ENCODE peak calls at places on chromosomes 16 and 17, in six cellular contexts. S is tibial nerve, E is OCI-LY7, T is mucosa of descending colon, N is upper lobe of right lung, H is A673. R is an unnamed sample. For H3K4me1, the result is how much of the 10 kb centered on the place peaks cover.

GRCh38 chr17:41539979-41540701 is 12.0 kb upstream of the KRT19 start:
- DNase-seq in T (no peak), N (no peak), S (no peak), E (no peak), H (no peak), R (no peak)

GRCh38 chr17:45294506-45294905 is 22.3 kb downstream of the MAP3K14 start:
- DNase-seq in E (no peak), T (no peak), S (no peak), N (no peak), H (no peak), R (no peak)

GRCh38 chr16:80784951-80785350 is 19.4 kb downstream of the CDYL2 start:
- DNase-seq in S (no peak), T (no peak), H (no peak), E (no peak), N (no peak), R (no peak)

GRCh38 chr17:57772774-57773173 is 27.7 kb upstream of the CCDC182 start:
- DNase-seq in S (no peak), T (no peak), E (no peak), H (no peak), N (no peak), R (no peak)

GRCh38 chr16:58110590-58111330 is 18.4 kb downstream of the CFAP20 start:
- DNase-seq in T (no peak), E (no peak), S (no peak), N (no peak), H (peak), R (peak)

GRCh38 chr17:998111-998510 is 1.2 kb downstream of the TIMM22 start:
- DNase-seq in E (no peak), T (peak), N (no peak), S (no peak), H (no peak), R (no peak)

GRCh38 chr17:80097307-80097630 is 4.1 kb upstream of the GAA start:
- DNase-seq in S (no peak), T (no peak), H (no peak), E (no peak), N (no peak), R (no peak)

GRCh38 chr16:9225527-9226316 is 134.3 kb downstream of the HAPSTR1 start:
- DNase-seq in T (no peak), N (no peak), H (peak), S (no peak), E (peak), R (no peak)

GRCh38 chr16:85612191-85612800 is 826 bp upstream of the GSE1 start:
- DNase-seq in H (peak), S (peak), E (peak), T (peak), N (peak), R (peak)

GRCh38 chr16:23013484-23013883 is 135.8 kb downstream of the USP31 start:
- DNase-seq in S (no peak), H (peak), N (no peak), T (no peak), E (peak), R (peak)
- TF ChIP-seq CTCF in S (no peak), H (peak), N (no peak), T (no peak), E (peak), R (peak)

GRCh38 chr16:69707920-69708683 is 18.3 kb downstream of the NQO1 start:
- DNase-seq in H (no peak), T (no peak), N (no peak), S (no peak), E (no peak), R (no peak)
- H3K4me1 ChIP-seq in H (under half), T (under half), N (under half), S (under half), E (under half), R (under half)

DNA sequence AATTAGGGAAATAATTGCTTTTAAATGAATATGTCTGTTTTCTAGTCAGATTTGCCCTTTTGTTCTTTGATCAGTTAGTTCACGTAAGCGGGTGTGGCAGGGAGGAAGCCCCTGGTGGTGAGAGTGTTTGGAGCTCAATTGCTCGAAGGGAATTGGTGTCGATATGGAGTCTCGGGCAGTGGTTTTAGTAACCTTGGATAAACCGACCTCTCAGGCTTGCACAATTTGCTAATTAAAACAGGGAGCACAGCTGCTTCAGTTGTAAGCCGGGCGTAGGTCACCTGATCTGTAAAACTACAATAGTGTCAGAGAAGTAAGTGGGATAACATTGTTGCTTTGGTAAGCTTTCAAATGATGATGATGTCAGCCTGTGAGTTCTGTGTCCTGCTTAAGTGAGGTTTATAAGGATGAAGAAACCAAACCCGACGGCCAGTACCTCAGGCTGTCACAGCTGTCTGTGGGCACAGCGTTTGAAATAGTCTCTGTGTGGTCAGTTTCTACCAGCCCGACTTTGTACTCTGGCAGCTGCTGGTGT is 2.9 kb downstream of the ZNF750 start:
- DNase-seq in T (no peak), H (no peak), E (no peak), N (peak), S (peak), R (no peak)
- TF ChIP-seq CTCF in T (no peak), H (peak), E (no peak), N (no peak), S (no peak), R (peak)

GRCh38 chr17:77394540-77395295 is 253.9 kb downstream of the SEC14L1 start:
- DNase-seq in T (peak), H (no peak), S (no peak), N (no peak), E (no peak), R (no peak)

GRCh38 chr17:77393867-77394539 is 253.2 kb downstream of the SEC14L1 start:
- DNase-seq in T (no peak), S (no peak), N (no peak), H (no peak), E (no peak), R (no peak)

GRCh38 chr17:77398274-77398673 is 257.5 kb downstream of the SEC14L1 start:
- DNase-seq in N (no peak), H (no peak), E (no peak), T (no peak), S (no peak), R (no peak)

GRCh38 chr17:77395609-77396008 is 254.8 kb downstream of the SEC14L1 start:
- DNase-seq in H (no peak), S (no peak), E (no peak), N (no peak), T (no peak), R (no peak)

DNA sequence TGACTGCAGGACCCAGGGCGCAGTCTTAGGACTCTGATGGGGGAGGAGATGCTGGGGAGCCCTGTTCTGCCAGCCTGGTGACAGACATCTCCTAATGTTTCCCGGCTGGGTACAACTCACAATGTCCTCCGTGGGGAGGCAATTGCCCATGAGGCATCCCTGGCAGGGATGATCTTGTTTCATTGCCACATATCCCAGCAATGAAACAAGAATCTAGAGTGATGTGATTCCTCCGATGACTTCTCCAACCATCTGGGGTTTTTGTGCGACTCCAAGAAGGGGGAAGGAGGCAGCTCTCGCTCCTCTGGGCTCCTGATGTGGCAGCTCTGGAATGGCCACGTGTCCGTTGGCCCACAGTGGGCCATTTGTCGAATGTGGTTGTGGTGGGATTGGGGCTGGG is 255.8 kb downstream of the SEC14L1 start:
- DNase-seq in T (no peak), N (no peak), S (no peak), H (no peak), E (no peak), R (no peak)
- H3K4me1 ChIP-seq in T (under half), N (half or more), S (half or more), H (under half), E (under half), R (under half)

DNA sequence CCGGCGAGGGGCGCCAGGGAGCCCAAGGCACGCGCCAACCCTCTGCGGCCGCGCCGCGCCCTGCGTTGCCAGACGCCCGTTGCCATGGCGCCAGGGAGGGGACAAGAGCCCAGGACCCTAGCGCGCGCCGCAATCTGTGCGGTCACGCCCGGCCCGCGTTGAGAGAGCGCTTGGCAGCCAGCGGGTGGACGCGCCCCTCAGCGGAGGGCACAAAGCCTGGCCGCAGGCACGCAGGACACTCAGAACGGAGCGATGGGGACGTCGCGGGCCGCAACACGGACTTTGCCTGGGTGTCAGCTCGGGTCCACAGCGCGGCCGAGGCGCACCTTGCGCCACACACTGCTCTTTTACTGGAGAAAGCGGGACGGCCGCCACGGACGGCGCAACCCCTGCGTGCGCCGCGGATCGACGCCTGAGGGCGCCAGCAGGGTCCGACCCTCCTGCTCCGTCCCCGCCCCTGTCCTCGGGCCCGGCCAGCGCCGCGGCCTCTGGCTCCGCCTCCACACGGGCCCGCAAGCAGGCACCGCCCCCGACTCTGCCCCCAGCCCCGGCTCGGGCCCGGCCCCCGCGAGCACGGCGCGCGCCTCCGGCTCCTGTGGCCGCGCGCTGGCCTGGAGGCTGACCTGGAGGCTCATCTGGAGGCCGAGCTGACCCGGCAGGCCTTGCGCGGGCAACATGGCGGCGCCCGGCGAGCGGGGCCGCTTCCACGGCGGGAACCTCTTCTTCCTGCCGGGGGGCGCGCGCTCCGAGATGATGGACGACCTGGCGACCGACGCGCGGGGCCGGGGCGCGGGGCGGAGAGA is at the start of gene GFER:
- DNase-seq in S (peak), E (peak), H (peak), N (peak), T (peak), R (peak)
- TF ChIP-seq CTCF in S (no peak), E (peak), H (peak), N (peak), T (no peak), R (peak)

DNA sequence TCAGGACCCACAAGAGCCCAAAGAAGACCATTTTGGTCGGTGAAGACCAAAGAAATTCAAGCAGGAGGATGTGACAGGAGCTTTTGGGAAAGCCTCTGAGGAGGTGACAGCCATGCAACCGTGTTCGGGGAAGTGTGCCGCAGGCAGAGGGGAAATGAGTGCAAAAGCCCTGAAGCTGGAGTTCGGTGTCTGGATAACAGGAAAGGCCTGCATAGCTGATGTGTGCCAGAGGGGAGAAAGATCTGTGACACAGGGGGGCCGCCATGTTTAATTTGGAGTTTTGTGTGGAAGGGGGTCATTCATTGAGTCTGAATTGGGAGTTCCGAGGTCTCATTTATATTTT is 870 bp upstream of the ZC3H7A start:
- DNase-seq in T (no peak), N (no peak), E (peak), H (no peak), S (no peak), R (peak)
- H3K4me1 ChIP-seq in T (under half), N (half or more), E (half or more), H (under half), S (half or more), R (under half)

GRCh38 chr17:61635913-61636432 is 45.0 kb upstream of the NACA2 start:
- DNase-seq in T (peak), S (peak), N (no peak), E (peak), H (peak), R (peak)
- TF ChIP-seq CTCF in T (no peak), S (no peak), N (peak), E (peak), H (peak), R (peak)

GRCh38 chr17:44117351-44117750 is 6.1 kb downstream of the HDAC5 start:
- DNase-seq in T (no peak), S (no peak), H (no peak), E (no peak), N (no peak), R (no peak)

GRCh38 chr17:44118427-44119050 is 4.9 kb downstream of the HDAC5 start:
- DNase-seq in N (no peak), S (no peak), H (no peak), E (no peak), T (no peak), R (no peak)

GRCh38 chr17:44113382-44113781 is 10.1 kb downstream of the HDAC5 start:
- DNase-seq in E (no peak), T (no peak), H (no peak), S (no peak), N (no peak), R (no peak)

GRCh38 chr17:44113868-44114840 is 9.3 kb downstream of the HDAC5 start:
- DNase-seq in H (no peak), N (no peak), E (no peak), S (no peak), T (no peak), R (no peak)

DNA sequence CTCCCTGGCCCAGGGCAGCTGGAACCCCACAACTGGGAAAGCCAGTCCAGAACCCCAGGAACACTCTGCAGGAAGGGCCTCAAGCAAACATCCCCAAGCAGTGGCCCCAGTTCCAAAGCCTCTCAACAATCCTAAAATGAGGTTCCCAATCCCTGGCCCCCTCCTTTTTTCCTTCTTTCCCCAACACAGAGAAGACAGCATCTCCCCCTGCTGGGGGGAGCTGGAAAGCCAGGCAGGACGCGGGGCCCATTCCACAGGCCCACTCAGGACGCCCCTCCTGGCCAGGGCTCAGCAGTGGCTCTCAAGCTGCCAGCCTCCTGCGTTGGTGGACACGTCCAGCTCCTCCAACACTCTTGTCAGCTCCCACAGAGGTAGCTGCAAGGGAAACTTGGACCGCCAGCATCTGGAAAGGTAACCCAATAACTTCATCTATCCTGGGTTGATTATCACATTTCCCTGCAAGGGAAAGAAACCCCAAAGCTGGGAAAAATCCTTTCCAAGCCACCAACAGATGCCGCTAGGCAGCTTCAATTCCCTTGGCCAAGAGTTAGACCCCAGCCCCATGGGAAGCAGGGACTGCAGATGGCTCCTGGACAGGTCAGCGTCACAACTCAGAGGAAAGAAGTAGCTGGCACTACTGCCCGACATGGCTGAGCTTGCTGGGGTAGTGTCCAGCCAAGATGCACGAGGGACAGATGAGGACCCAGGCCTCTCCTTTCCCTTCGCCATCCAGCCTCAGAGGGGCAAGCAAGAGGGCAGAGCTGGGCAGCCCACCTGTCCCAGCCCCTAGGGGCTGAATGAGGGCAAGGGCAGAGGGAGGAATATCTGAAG is 7.6 kb downstream of the HDAC5 start:
- DNase-seq in T (no peak), S (no peak), N (no peak), H (peak), E (no peak), R (peak)
- H3K4me1 ChIP-seq in T (under half), S (half or more), N (under half), H (under half), E (under half), R (under half)